ENCODE peak calls at places on chromosomes 1 and 21, in nine cellular contexts. One of them, this sample, is unnamed.

GRCh38 chr21:28336299-28336698 is 656.4 kb downstream of the LTN1 start:
- DNase-seq in endothelial cell of umbilical vein: peak; percentile 78
- DNase-seq in body of pancreas: peak; percentile 37
- DNase-seq in astrocyte: peak; percentile 62
- DNase-seq in heart left ventricle: no peak
- DNase-seq in left lung: no peak
- DNase-seq in cardiac muscle cell: peak; percentile 92
- DNase-seq in WERI-Rb-1: no peak
- DNase-seq in fibroblast of lung: peak; percentile 93
- DNase-seq in this sample: peak; percentile 47

GRCh38 chr1:169368406-169368769 is 393 bp downstream of the BLZF1 start:
- DNase-seq in endothelial cell of umbilical vein: peak; percentile 51
- DNase-seq in body of pancreas: peak; percentile 19
- DNase-seq in astrocyte: peak; percentile 10
- DNase-seq in heart left ventricle: no peak
- DNase-seq in left lung: no peak
- DNase-seq in cardiac muscle cell: no peak
- DNase-seq in WERI-Rb-1: peak; percentile 5
- DNase-seq in fibroblast of lung: no peak
- DNase-seq in this sample: no peak

GRCh38 chr1:150233359-150234308 is 2.3 kb downstream of the ANP32E start:
- DNase-seq in endothelial cell of umbilical vein: peak; percentile 29
- DNase-seq in body of pancreas: peak; percentile 28
- DNase-seq in astrocyte: no peak
- DNase-seq in heart left ventricle: no peak
- DNase-seq in left lung: no peak
- DNase-seq in cardiac muscle cell: peak; percentile 47
- DNase-seq in WERI-Rb-1: no peak
- DNase-seq in fibroblast of lung: peak; percentile 31
- DNase-seq in this sample: no peak

GRCh38 chr1:213070399-213070798 is 19.4 kb downstream of the RPS6KC1 start:
- DNase-seq in endothelial cell of umbilical vein: peak; percentile 57
- DNase-seq in body of pancreas: peak; percentile 19
- DNase-seq in astrocyte: peak; percentile 69
- DNase-seq in heart left ventricle: no peak
- DNase-seq in left lung: no peak
- DNase-seq in cardiac muscle cell: peak; percentile 85
- DNase-seq in WERI-Rb-1: no peak
- DNase-seq in fibroblast of lung: peak; percentile 92
- DNase-seq in this sample: peak; percentile 5

GRCh38 chr1:12339410-12339809 is 109.6 kb downstream of the VPS13D start:
- DNase-seq in endothelial cell of umbilical vein: no peak
- DNase-seq in body of pancreas: no peak
- DNase-seq in astrocyte: no peak
- DNase-seq in heart left ventricle: no peak
- DNase-seq in left lung: no peak
- DNase-seq in cardiac muscle cell: peak; percentile 7
- DNase-seq in WERI-Rb-1: no peak
- DNase-seq in fibroblast of lung: peak; percentile 11
- DNase-seq in this sample: no peak

GRCh38 chr1:75812065-75812464 is 15.4 kb downstream of the MSH4 start:
- DNase-seq in endothelial cell of umbilical vein: no peak
- DNase-seq in body of pancreas: no peak
- DNase-seq in astrocyte: no peak
- DNase-seq in heart left ventricle: no peak
- DNase-seq in left lung: no peak
- DNase-seq in cardiac muscle cell: no peak
- DNase-seq in WERI-Rb-1: no peak
- DNase-seq in fibroblast of lung: no peak
- DNase-seq in this sample: no peak

GRCh38 chr1:168320805-168321577 is 40.3 kb downstream of the TBX19 start:
- DNase-seq in endothelial cell of umbilical vein: peak; percentile 52
- DNase-seq in body of pancreas: no peak
- DNase-seq in astrocyte: peak; percentile 85
- DNase-seq in heart left ventricle: peak; percentile 29
- DNase-seq in left lung: no peak
- DNase-seq in cardiac muscle cell: peak; percentile 92
- DNase-seq in WERI-Rb-1: no peak
- DNase-seq in fibroblast of lung: peak; percentile 91
- DNase-seq in this sample: peak; percentile 77

GRCh38 chr1:203796223-203796747 is 862 bp downstream of the ZBED6 start:
- DNase-seq in endothelial cell of umbilical vein: peak; percentile 49
- DNase-seq in body of pancreas: no peak
- DNase-seq in astrocyte: peak; percentile 22
- DNase-seq in heart left ventricle: no peak
- DNase-seq in left lung: peak; percentile 35
- DNase-seq in cardiac muscle cell: peak; percentile 48
- DNase-seq in WERI-Rb-1: peak; percentile 62
- DNase-seq in fibroblast of lung: peak; percentile 46
- DNase-seq in this sample: no peak

GRCh38 chr1:24526940-24527542 is 24.4 kb downstream of the RCAN3 start:
- DNase-seq in endothelial cell of umbilical vein: peak; percentile 23
- DNase-seq in body of pancreas: peak; percentile 33
- DNase-seq in astrocyte: no peak
- DNase-seq in heart left ventricle: no peak
- DNase-seq in left lung: no peak
- DNase-seq in cardiac muscle cell: peak; percentile 34
- DNase-seq in WERI-Rb-1: peak; percentile 22
- DNase-seq in fibroblast of lung: peak; percentile 38
- DNase-seq in this sample: no peak

GRCh38 chr21:46221664-46222435 is 6.7 kb downstream of the LSS start:
- DNase-seq in endothelial cell of umbilical vein: no peak
- DNase-seq in body of pancreas: no peak
- DNase-seq in astrocyte: no peak
- DNase-seq in heart left ventricle: peak; percentile 70
- DNase-seq in left lung: no peak
- DNase-seq in cardiac muscle cell: no peak
- DNase-seq in WERI-Rb-1: no peak
- DNase-seq in fibroblast of lung: no peak
- DNase-seq in this sample: no peak

GRCh38 chr21:46219591-46220239 is 8.9 kb downstream of the LSS start:
- DNase-seq in endothelial cell of umbilical vein: no peak
- DNase-seq in body of pancreas: no peak
- DNase-seq in astrocyte: no peak
- DNase-seq in heart left ventricle: peak; percentile 72
- DNase-seq in left lung: no peak
- DNase-seq in cardiac muscle cell: no peak
- DNase-seq in WERI-Rb-1: no peak
- DNase-seq in fibroblast of lung: no peak
- DNase-seq in this sample: no peak

GRCh38 chr21:46220275-46220810 is 8.2 kb downstream of the LSS start:
- DNase-seq in endothelial cell of umbilical vein: no peak
- DNase-seq in body of pancreas: no peak
- DNase-seq in astrocyte: no peak
- DNase-seq in heart left ventricle: no peak
- DNase-seq in left lung: no peak
- DNase-seq in cardiac muscle cell: no peak
- DNase-seq in WERI-Rb-1: no peak
- DNase-seq in fibroblast of lung: no peak
- DNase-seq in this sample: no peak

GRCh38 chr21:46222436-46223116 is 6.0 kb downstream of the LSS start:
- DNase-seq in endothelial cell of umbilical vein: no peak
- DNase-seq in body of pancreas: no peak
- DNase-seq in astrocyte: no peak
- DNase-seq in heart left ventricle: no peak
- DNase-seq in left lung: no peak
- DNase-seq in cardiac muscle cell: no peak
- DNase-seq in WERI-Rb-1: no peak
- DNase-seq in fibroblast of lung: no peak
- DNase-seq in this sample: no peak

GRCh38 chr21:46220847-46221246 is 7.7 kb downstream of the LSS start:
- DNase-seq in endothelial cell of umbilical vein: no peak
- DNase-seq in body of pancreas: no peak
- DNase-seq in astrocyte: no peak
- DNase-seq in heart left ventricle: no peak
- DNase-seq in left lung: no peak
- DNase-seq in cardiac muscle cell: no peak
- DNase-seq in WERI-Rb-1: no peak
- DNase-seq in fibroblast of lung: no peak
- DNase-seq in this sample: no peak
- TF ChIP-seq CTCF in endothelial cell of umbilical vein: no peak
- TF ChIP-seq CTCF in body of pancreas: no peak
- TF ChIP-seq CTCF in astrocyte: no peak
- TF ChIP-seq CTCF in heart left ventricle: no peak
- TF ChIP-seq CTCF in left lung: no peak
- TF ChIP-seq CTCF in cardiac muscle cell: no peak
- TF ChIP-seq CTCF in WERI-Rb-1: no peak
- TF ChIP-seq CTCF in fibroblast of lung: no peak
- TF ChIP-seq CTCF in this sample: no peak

GRCh38 chr1:216462061-216462775 is 39.0 kb upstream of the USH2A start:
- DNase-seq in endothelial cell of umbilical vein: no peak
- DNase-seq in body of pancreas: no peak
- DNase-seq in astrocyte: peak; percentile 72
- DNase-seq in heart left ventricle: no peak
- DNase-seq in left lung: no peak
- DNase-seq in cardiac muscle cell: peak; percentile 48
- DNase-seq in WERI-Rb-1: no peak
- DNase-seq in fibroblast of lung: peak; percentile 73
- DNase-seq in this sample: no peak
- H3K4me3 ChIP-seq in endothelial cell of umbilical vein: no peak overlapping the region
- H3K4me3 ChIP-seq in body of pancreas: no peak overlapping the region
- H3K4me3 ChIP-seq in astrocyte: no peak overlapping the region
- H3K4me3 ChIP-seq in heart left ventricle: no peak overlapping the region
- H3K4me3 ChIP-seq in left lung: no peak overlapping the region
- H3K4me3 ChIP-seq in cardiac muscle cell: no peak overlapping the region
- H3K4me3 ChIP-seq in WERI-Rb-1: no peak overlapping the region
- H3K4me3 ChIP-seq in fibroblast of lung: no peak overlapping the region
- H3K4me3 ChIP-seq in this sample: no peak overlapping the region

GRCh38 chr1:8512504-8512903 is 194.6 kb downstream of the SLC45A1 start:
- DNase-seq in endothelial cell of umbilical vein: no peak
- DNase-seq in body of pancreas: no peak
- DNase-seq in astrocyte: no peak
- DNase-seq in heart left ventricle: no peak
- DNase-seq in left lung: no peak
- DNase-seq in cardiac muscle cell: no peak
- DNase-seq in WERI-Rb-1: no peak
- DNase-seq in fibroblast of lung: no peak
- DNase-seq in this sample: no peak

GRCh38 chr1:8506447-8506846 is 188.5 kb downstream of the SLC45A1 start:
- DNase-seq in endothelial cell of umbilical vein: no peak
- DNase-seq in body of pancreas: no peak
- DNase-seq in astrocyte: no peak
- DNase-seq in heart left ventricle: no peak
- DNase-seq in left lung: no peak
- DNase-seq in cardiac muscle cell: no peak
- DNase-seq in WERI-Rb-1: no peak
- DNase-seq in fibroblast of lung: no peak
- DNase-seq in this sample: no peak

GRCh38 chr1:8509579-8509978 is 191.7 kb downstream of the SLC45A1 start:
- DNase-seq in endothelial cell of umbilical vein: no peak
- DNase-seq in body of pancreas: no peak
- DNase-seq in astrocyte: no peak
- DNase-seq in heart left ventricle: no peak
- DNase-seq in left lung: no peak
- DNase-seq in cardiac muscle cell: no peak
- DNase-seq in WERI-Rb-1: no peak
- DNase-seq in fibroblast of lung: no peak
- DNase-seq in this sample: no peak

GRCh38 chr1:8506995-8507615 is 189.2 kb downstream of the SLC45A1 start:
- DNase-seq in endothelial cell of umbilical vein: no peak
- DNase-seq in body of pancreas: no peak
- DNase-seq in astrocyte: no peak
- DNase-seq in heart left ventricle: no peak
- DNase-seq in left lung: no peak
- DNase-seq in cardiac muscle cell: no peak
- DNase-seq in WERI-Rb-1: no peak
- DNase-seq in fibroblast of lung: no peak
- DNase-seq in this sample: no peak

GRCh38 chr1:8510041-8510823 is 192.3 kb downstream of the SLC45A1 start:
- DNase-seq in endothelial cell of umbilical vein: peak; percentile 29
- DNase-seq in body of pancreas: no peak
- DNase-seq in astrocyte: peak; percentile 90
- DNase-seq in heart left ventricle: no peak
- DNase-seq in left lung: no peak
- DNase-seq in cardiac muscle cell: peak; percentile 77
- DNase-seq in WERI-Rb-1: no peak
- DNase-seq in fibroblast of lung: peak; percentile 82
- DNase-seq in this sample: no peak
- H3K36me3 ChIP-seq in endothelial cell of umbilical vein: no peaks in the 10 kb centered on the region
- H3K36me3 ChIP-seq in body of pancreas: no peaks in the 10 kb centered on the region
- H3K36me3 ChIP-seq in astrocyte: no peaks in the 10 kb centered on the region
- H3K36me3 ChIP-seq in heart left ventricle: peaks cover 3% of the 10 kb centered on the region
- H3K36me3 ChIP-seq in left lung: no peaks in the 10 kb centered on the region
- H3K36me3 ChIP-seq in cardiac muscle cell: peaks cover 11% of the 10 kb centered on the region
- H3K36me3 ChIP-seq in WERI-Rb-1: peaks cover 72% of the 10 kb centered on the region
- H3K36me3 ChIP-seq in fibroblast of lung: no peaks in the 10 kb centered on the region
- H3K36me3 ChIP-seq in this sample: no peaks in the 10 kb centered on the region

GRCh38 chr1:198106007-198106406 is 50.8 kb upstream of the NEK7 start:
- DNase-seq in endothelial cell of umbilical vein: no peak
- DNase-seq in body of pancreas: no peak
- DNase-seq in astrocyte: no peak
- DNase-seq in heart left ventricle: no peak
- DNase-seq in left lung: no peak
- DNase-seq in cardiac muscle cell: no peak
- DNase-seq in WERI-Rb-1: no peak
- DNase-seq in fibroblast of lung: no peak
- DNase-seq in this sample: no peak
- TF ChIP-seq CTCF in endothelial cell of umbilical vein: no peak
- TF ChIP-seq CTCF in body of pancreas: no peak
- TF ChIP-seq CTCF in astrocyte: no peak
- TF ChIP-seq CTCF in heart left ventricle: no peak
- TF ChIP-seq CTCF in left lung: no peak
- TF ChIP-seq CTCF in cardiac muscle cell: no peak
- TF ChIP-seq CTCF in WERI-Rb-1: no peak
- TF ChIP-seq CTCF in fibroblast of lung: no peak
- TF ChIP-seq CTCF in this sample: no peak

This sample was measured in kidney epithelial cell.